ENCODE peak calls at places on chromosomes 7 and 10, in seven cellular contexts. One of them, this sample, is unnamed.

GRCh38 chr7:66740302-66740979 is at the start of gene RABGEF1:
- DNase-seq in CD8-positive, alpha-beta T cell: peak; percentile 91
- DNase-seq in heart left ventricle: peak; percentile 99
- DNase-seq in right lobe of liver: peak; percentile 99
- DNase-seq in colonic mucosa: peak; percentile 99
- DNase-seq in PC-3: peak; percentile 95
- DNase-seq in body of pancreas: peak; percentile 97
- DNase-seq in this sample: peak; percentile 97

GRCh38 chr7:716212-716611 is 10.3 kb upstream of the DNAAF5 start:
- DNase-seq in CD8-positive, alpha-beta T cell: no peak
- DNase-seq in heart left ventricle: no peak
- DNase-seq in right lobe of liver: peak; percentile 23
- DNase-seq in colonic mucosa: no peak
- DNase-seq in PC-3: no peak
- DNase-seq in body of pancreas: no peak
- DNase-seq in this sample: no peak

GRCh38 chr7:35313575-35313974 is 59.7 kb upstream of the TBX20 start:
- DNase-seq in CD8-positive, alpha-beta T cell: no peak
- DNase-seq in heart left ventricle: no peak
- DNase-seq in right lobe of liver: no peak
- DNase-seq in colonic mucosa: no peak
- DNase-seq in PC-3: no peak
- DNase-seq in body of pancreas: no peak
- DNase-seq in this sample: no peak

GRCh38 chr10:71671983-71672535 is 47.5 kb downstream of the C10orf105 start:
- DNase-seq in CD8-positive, alpha-beta T cell: no peak
- DNase-seq in heart left ventricle: no peak
- DNase-seq in right lobe of liver: no peak
- DNase-seq in colonic mucosa: no peak
- DNase-seq in PC-3: no peak
- DNase-seq in body of pancreas: no peak
- DNase-seq in this sample: no peak

GRCh38 chr7:112013262-112013661 is 192.9 kb downstream of the DOCK4 start:
- DNase-seq in CD8-positive, alpha-beta T cell: no peak
- DNase-seq in heart left ventricle: no peak
- DNase-seq in right lobe of liver: no peak
- DNase-seq in colonic mucosa: no peak
- DNase-seq in PC-3: no peak
- DNase-seq in body of pancreas: no peak
- DNase-seq in this sample: no peak

GRCh38 chr7:64559206-64559605 is 3.7 kb downstream of the ZNF680 start:
- DNase-seq in CD8-positive, alpha-beta T cell: no peak
- DNase-seq in heart left ventricle: no peak
- DNase-seq in right lobe of liver: no peak
- DNase-seq in colonic mucosa: no peak
- DNase-seq in PC-3: peak; percentile 21
- DNase-seq in body of pancreas: peak; percentile 63
- DNase-seq in this sample: no peak

GRCh38 chr10:20593649-20594048 is 303.5 kb downstream of the NEBL start:
- DNase-seq in CD8-positive, alpha-beta T cell: no peak
- DNase-seq in heart left ventricle: no peak
- DNase-seq in right lobe of liver: no peak
- DNase-seq in colonic mucosa: no peak
- DNase-seq in PC-3: no peak
- DNase-seq in body of pancreas: no peak
- DNase-seq in this sample: no peak

GRCh38 chr7:155509025-155509724 is 37.2 kb downstream of the CNPY1 start:
- DNase-seq in CD8-positive, alpha-beta T cell: no peak
- DNase-seq in heart left ventricle: no peak
- DNase-seq in right lobe of liver: no peak
- DNase-seq in colonic mucosa: no peak
- DNase-seq in PC-3: no peak
- DNase-seq in body of pancreas: no peak
- DNase-seq in this sample: peak; percentile 24

GRCh38 chr7:79272066-79272669 is 181.3 kb downstream of the MAGI2 start:
- DNase-seq in CD8-positive, alpha-beta T cell: no peak
- DNase-seq in heart left ventricle: no peak
- DNase-seq in right lobe of liver: no peak
- DNase-seq in colonic mucosa: no peak
- DNase-seq in PC-3: peak; percentile 63
- DNase-seq in body of pancreas: no peak
- DNase-seq in this sample: no peak

GRCh38 chr7:40374575-40374974 is 239.8 kb downstream of the SUGCT start:
- DNase-seq in CD8-positive, alpha-beta T cell: no peak
- DNase-seq in heart left ventricle: no peak
- DNase-seq in right lobe of liver: no peak
- DNase-seq in colonic mucosa: no peak
- DNase-seq in PC-3: no peak
- DNase-seq in body of pancreas: no peak
- DNase-seq in this sample: no peak

DNA sequence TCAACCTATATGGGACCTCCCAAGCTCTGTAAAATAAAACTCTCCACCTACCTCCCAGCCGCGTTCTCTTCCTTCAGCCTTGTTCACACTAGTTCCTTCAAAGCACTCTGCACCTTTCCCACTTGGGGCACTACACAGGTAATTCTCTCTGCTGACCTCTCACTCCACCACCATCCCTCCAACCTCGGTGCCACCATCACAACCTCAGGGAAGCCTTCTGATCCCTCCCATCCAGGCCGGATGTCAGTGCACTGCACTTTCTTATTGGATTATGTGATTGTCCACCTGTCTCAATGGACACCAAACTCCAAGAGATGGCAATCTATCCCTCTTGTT is 7.0 kb downstream of the LARP4B start:
- DNase-seq in CD8-positive, alpha-beta T cell: no peak
- DNase-seq in heart left ventricle: no peak
- DNase-seq in right lobe of liver: no peak
- DNase-seq in colonic mucosa: no peak
- DNase-seq in PC-3: no peak
- DNase-seq in body of pancreas: no peak
- DNase-seq in this sample: no peak
- TF ChIP-seq CTCF in CD8-positive, alpha-beta T cell: no peak
- TF ChIP-seq CTCF in heart left ventricle: no peak
- TF ChIP-seq CTCF in right lobe of liver: no peak
- TF ChIP-seq CTCF in colonic mucosa: no peak
- TF ChIP-seq CTCF in PC-3: peak; percentile 10
- TF ChIP-seq CTCF in body of pancreas: no peak
- TF ChIP-seq CTCF in this sample: no peak

GRCh38 chr10:34540492-34540891 is 274.6 kb downstream of the PARD3 start:
- DNase-seq in CD8-positive, alpha-beta T cell: no peak
- DNase-seq in heart left ventricle: no peak
- DNase-seq in right lobe of liver: no peak
- DNase-seq in colonic mucosa: no peak
- DNase-seq in PC-3: no peak
- DNase-seq in body of pancreas: no peak
- DNase-seq in this sample: no peak
- H3K4me3 ChIP-seq in CD8-positive, alpha-beta T cell: no peak overlapping the region
- H3K4me3 ChIP-seq in heart left ventricle: no peak overlapping the region
- H3K4me3 ChIP-seq in right lobe of liver: no peak overlapping the region
- H3K4me3 ChIP-seq in colonic mucosa: no peak overlapping the region
- H3K4me3 ChIP-seq in PC-3: no peak overlapping the region
- H3K4me3 ChIP-seq in body of pancreas: no peak overlapping the region
- H3K4me3 ChIP-seq in this sample: no peak overlapping the region

GRCh38 chr10:101237080-101237817 is 8.0 kb upstream of the LBX1 start:
- DNase-seq in CD8-positive, alpha-beta T cell: no peak
- DNase-seq in heart left ventricle: no peak
- DNase-seq in right lobe of liver: no peak
- DNase-seq in colonic mucosa: no peak
- DNase-seq in PC-3: no peak
- DNase-seq in body of pancreas: no peak
- DNase-seq in this sample: no peak

GRCh38 chr10:101237908-101238731 is 8.9 kb upstream of the LBX1 start:
- DNase-seq in CD8-positive, alpha-beta T cell: no peak
- DNase-seq in heart left ventricle: no peak
- DNase-seq in right lobe of liver: no peak
- DNase-seq in colonic mucosa: no peak
- DNase-seq in PC-3: no peak
- DNase-seq in body of pancreas: no peak
- DNase-seq in this sample: no peak

GRCh38 chr10:101235766-101236165 is 6.5 kb upstream of the LBX1 start:
- DNase-seq in CD8-positive, alpha-beta T cell: no peak
- DNase-seq in heart left ventricle: no peak
- DNase-seq in right lobe of liver: no peak
- DNase-seq in colonic mucosa: no peak
- DNase-seq in PC-3: no peak
- DNase-seq in body of pancreas: no peak
- DNase-seq in this sample: no peak

GRCh38 chr10:101236376-101237079 is 7.3 kb upstream of the LBX1 start:
- DNase-seq in CD8-positive, alpha-beta T cell: no peak
- DNase-seq in heart left ventricle: no peak
- DNase-seq in right lobe of liver: no peak
- DNase-seq in colonic mucosa: no peak
- DNase-seq in PC-3: no peak
- DNase-seq in body of pancreas: no peak
- DNase-seq in this sample: peak; percentile 34

GRCh38 chr10:101238732-101239105 is 9.5 kb upstream of the LBX1 start:
- DNase-seq in CD8-positive, alpha-beta T cell: no peak
- DNase-seq in heart left ventricle: no peak
- DNase-seq in right lobe of liver: no peak
- DNase-seq in colonic mucosa: no peak
- DNase-seq in PC-3: peak; percentile 38
- DNase-seq in body of pancreas: no peak
- DNase-seq in this sample: no peak
- H3K27me3 ChIP-seq in CD8-positive, alpha-beta T cell: peaks cover 51% of the 10 kb centered on the region
- H3K27me3 ChIP-seq in heart left ventricle: peaks cover 92% of the 10 kb centered on the region
- H3K27me3 ChIP-seq in right lobe of liver: peaks cover 28% of the 10 kb centered on the region
- H3K27me3 ChIP-seq in colonic mucosa: peaks cover 64% of the 10 kb centered on the region
- H3K27me3 ChIP-seq in PC-3: peaks cover 17% of the 10 kb centered on the region
- H3K27me3 ChIP-seq in body of pancreas: peaks cover 26% of the 10 kb centered on the region
- H3K27me3 ChIP-seq in this sample: no peaks in the 10 kb centered on the region

GRCh38 chr10:44978213-44978569 is 418 bp downstream of the DEPP1 start:
- DNase-seq in CD8-positive, alpha-beta T cell: no peak
- DNase-seq in heart left ventricle: no peak
- DNase-seq in right lobe of liver: peak; percentile 42
- DNase-seq in colonic mucosa: no peak
- DNase-seq in PC-3: no peak
- DNase-seq in body of pancreas: no peak
- DNase-seq in this sample: no peak
- TF ChIP-seq CTCF in CD8-positive, alpha-beta T cell: no peak
- TF ChIP-seq CTCF in heart left ventricle: no peak
- TF ChIP-seq CTCF in right lobe of liver: no peak
- TF ChIP-seq CTCF in colonic mucosa: no peak
- TF ChIP-seq CTCF in PC-3: no peak
- TF ChIP-seq CTCF in body of pancreas: no peak
- TF ChIP-seq CTCF in this sample: no peak

DNA sequence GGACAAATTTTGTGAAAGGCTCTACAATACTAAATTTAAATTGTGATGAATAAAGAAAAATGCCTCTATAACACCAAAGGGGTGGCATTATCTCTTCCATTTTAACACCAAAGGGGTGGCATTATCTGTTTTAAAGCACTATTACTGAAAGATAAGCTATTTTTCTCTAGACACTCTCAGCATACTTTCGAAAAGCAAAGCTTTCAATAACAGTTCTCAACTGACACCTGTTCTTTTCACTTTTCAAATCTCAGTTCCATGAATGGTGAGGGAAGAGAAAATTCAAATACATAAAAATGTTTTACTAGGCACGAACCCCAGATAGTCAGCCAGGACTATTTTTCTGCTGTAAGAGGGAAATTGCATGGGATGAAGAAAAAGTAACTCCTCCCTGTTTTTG is 103.8 kb downstream of the CPEB3 start:
- DNase-seq in CD8-positive, alpha-beta T cell: no peak
- DNase-seq in heart left ventricle: no peak
- DNase-seq in right lobe of liver: no peak
- DNase-seq in colonic mucosa: no peak
- DNase-seq in PC-3: no peak
- DNase-seq in body of pancreas: no peak
- DNase-seq in this sample: no peak
- H3K4me3 ChIP-seq in CD8-positive, alpha-beta T cell: no peak overlapping the region
- H3K4me3 ChIP-seq in heart left ventricle: no peak overlapping the region
- H3K4me3 ChIP-seq in right lobe of liver: no peak overlapping the region
- H3K4me3 ChIP-seq in colonic mucosa: no peak overlapping the region
- H3K4me3 ChIP-seq in PC-3: no peak overlapping the region
- H3K4me3 ChIP-seq in body of pancreas: no peak overlapping the region
- H3K4me3 ChIP-seq in this sample: no peak overlapping the region

GRCh38 chr7:88758355-88759215 is 915 bp upstream of the ZNF804B start:
- DNase-seq in CD8-positive, alpha-beta T cell: no peak
- DNase-seq in heart left ventricle: peak; percentile 54
- DNase-seq in right lobe of liver: no peak
- DNase-seq in colonic mucosa: no peak
- DNase-seq in PC-3: peak; percentile 6
- DNase-seq in body of pancreas: peak; percentile 77
- DNase-seq in this sample: peak; percentile 57

GRCh38 chr7:88759216-88759955 is at the start of gene ZNF804B:
- DNase-seq in CD8-positive, alpha-beta T cell: no peak
- DNase-seq in heart left ventricle: peak; percentile 60
- DNase-seq in right lobe of liver: peak; percentile 37
- DNase-seq in colonic mucosa: no peak
- DNase-seq in PC-3: no peak
- DNase-seq in body of pancreas: peak; percentile 69
- DNase-seq in this sample: peak; percentile 62

GRCh38 chr7:88757371-88757770 is 2.1 kb upstream of the ZNF804B start:
- DNase-seq in CD8-positive, alpha-beta T cell: no peak
- DNase-seq in heart left ventricle: no peak
- DNase-seq in right lobe of liver: no peak
- DNase-seq in colonic mucosa: no peak
- DNase-seq in PC-3: no peak
- DNase-seq in body of pancreas: no peak
- DNase-seq in this sample: no peak

GRCh38 chr7:88759956-88760515 is 536 bp downstream of the ZNF804B start:
- DNase-seq in CD8-positive, alpha-beta T cell: no peak
- DNase-seq in heart left ventricle: no peak
- DNase-seq in right lobe of liver: no peak
- DNase-seq in colonic mucosa: no peak
- DNase-seq in PC-3: no peak
- DNase-seq in body of pancreas: no peak
- DNase-seq in this sample: no peak

DNA sequence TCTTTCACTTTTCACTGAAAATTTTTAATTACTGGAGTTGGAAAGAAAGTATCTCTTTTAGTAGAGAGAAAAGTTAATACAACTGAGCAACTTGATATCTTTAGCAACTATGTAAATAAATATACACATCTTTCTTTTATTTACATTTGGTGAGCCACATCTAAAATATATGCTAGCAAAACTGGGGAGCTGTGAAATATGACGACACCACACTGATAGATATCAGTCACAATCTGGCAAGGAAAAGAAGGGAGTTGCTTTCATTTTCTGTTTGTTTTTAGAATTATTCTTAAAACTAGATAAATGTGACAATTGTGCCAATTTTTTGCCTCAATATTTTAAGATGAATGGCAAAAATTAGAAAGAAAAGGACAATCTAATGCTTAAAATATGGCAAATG is 2.7 kb upstream of the ZNF804B start:
- DNase-seq in CD8-positive, alpha-beta T cell: no peak
- DNase-seq in heart left ventricle: no peak
- DNase-seq in right lobe of liver: no peak
- DNase-seq in colonic mucosa: no peak
- DNase-seq in PC-3: no peak
- DNase-seq in body of pancreas: no peak
- DNase-seq in this sample: no peak
- H3K27me3 ChIP-seq in CD8-positive, alpha-beta T cell: no peaks in the 10 kb centered on the region
- H3K27me3 ChIP-seq in heart left ventricle: peaks cover 68% of the 10 kb centered on the region
- H3K27me3 ChIP-seq in right lobe of liver: peaks cover 26% of the 10 kb centered on the region
- H3K27me3 ChIP-seq in colonic mucosa: peaks cover 23% of the 10 kb centered on the region
- H3K27me3 ChIP-seq in PC-3: peaks cover 42% of the 10 kb centered on the region
- H3K27me3 ChIP-seq in body of pancreas: peaks cover 10% of the 10 kb centered on the region
- H3K27me3 ChIP-seq in this sample: no peaks in the 10 kb centered on the region

DNA sequence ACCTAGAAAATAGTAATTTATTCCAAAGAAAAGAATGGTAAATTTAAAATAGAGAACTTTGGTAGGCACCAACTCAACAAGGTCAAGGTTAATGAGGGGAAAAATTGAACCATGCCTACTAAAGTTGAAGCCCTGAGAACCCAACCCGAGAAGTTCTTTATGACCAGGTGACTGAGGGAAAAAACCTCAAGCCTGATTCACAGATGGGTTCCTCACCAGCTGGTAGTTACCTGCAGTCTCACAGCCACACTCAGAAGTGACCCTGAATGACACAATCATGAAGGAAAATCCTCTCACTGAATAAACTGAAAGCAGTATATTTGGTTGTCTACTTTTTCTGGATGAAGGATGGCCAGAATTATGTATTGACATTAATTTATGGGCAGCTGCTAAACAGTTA is 7.0 kb downstream of the C10orf67 start:
- DNase-seq in CD8-positive, alpha-beta T cell: no peak
- DNase-seq in heart left ventricle: no peak
- DNase-seq in right lobe of liver: no peak
- DNase-seq in colonic mucosa: no peak
- DNase-seq in PC-3: no peak
- DNase-seq in body of pancreas: no peak
- DNase-seq in this sample: no peak
- TF ChIP-seq CTCF in CD8-positive, alpha-beta T cell: no peak
- TF ChIP-seq CTCF in heart left ventricle: no peak
- TF ChIP-seq CTCF in right lobe of liver: no peak
- TF ChIP-seq CTCF in colonic mucosa: no peak
- TF ChIP-seq CTCF in PC-3: no peak
- TF ChIP-seq CTCF in body of pancreas: no peak
- TF ChIP-seq CTCF in this sample: no peak